ENCODE peak calls at places on chromosome 13, in ten cellular contexts. Q is germinal center; W is stromal cell of bone marrow; H is A549; G is iris pigment epithelial cell; Z is stimulated activated naive CD8-positive, alpha-beta T cell treated with anti-CD3 and anti-CD28 coated beads, Interleukin-15, Interleukin-2, amounts not matched to agents 100 U/mL and 50 U/mL, for 24 hours; M is ACHN; E is astrocyte of the hippocampus; F is activated naive CD4-positive, alpha-beta T cell treated with Interleukin-2 at 50 U/mL for 16 hours; K is GM04504. V is an unnamed sample.

GRCh38 chr13:26784704-26785639 is 24.4 kb upstream of the GPR12 start:
- DNase-seq in H (no peak), F (peak; percentile 9), K (no peak), E (no peak), G (no peak), Q (peak; percentile 81), Z (peak; percentile 24), M (no peak), W (no peak), V (peak; percentile 60)

GRCh38 chr13:110304256-110304655 is 2.7 kb downstream of the COL4A1 start:
- DNase-seq in M (peak; percentile 71), K (no peak), F (no peak), Q (no peak), W (peak; percentile 86), E (peak; percentile 52), G (peak; percentile 74), Z (no peak), H (no peak), V (no peak)

GRCh38 chr13:30841161-30841560 is 64.9 kb upstream of the MEDAG start:
- DNase-seq in K (peak; percentile 43), E (no peak), W (no peak), Z (no peak), H (no peak), M (no peak), F (no peak), Q (no peak), G (no peak), V (no peak)

GRCh38 chr13:30745917-30746686 is 10.8 kb downstream of the ALOX5AP start:
- DNase-seq in E (no peak), K (no peak), F (no peak), G (no peak), W (no peak), M (no peak), Q (no peak), Z (no peak), H (no peak), V (no peak)

GRCh38 chr13:51804295-51805172 is 571 bp upstream of the DHRS12 start:
- DNase-seq in Q (no peak), F (peak; percentile 53), W (no peak), E (no peak), M (no peak), G (no peak), H (no peak), Z (peak; percentile 64), K (no peak), V (no peak)

GRCh38 chr13:60273971-60274370 is 110.2 kb upstream of the DIAPH3 start:
- DNase-seq in H (no peak), K (no peak), F (no peak), E (no peak), G (no peak), Q (no peak), M (no peak), W (no peak), Z (no peak), V (no peak)

GRCh38 chr13:95503662-95504061 is 48.9 kb upstream of the CLDN10 start:
- DNase-seq in G (no peak), H (no peak), F (no peak), W (no peak), E (no peak), Z (no peak), K (no peak), M (no peak), Q (no peak), V (no peak)

GRCh38 chr13:27496851-27497250 is 46.5 kb upstream of the MTIF3 start:
- DNase-seq in E (no peak), W (no peak), F (no peak), Z (no peak), H (no peak), Q (no peak), K (no peak), G (no peak), M (no peak), V (peak; percentile 8)

GRCh38 chr13:27790523-27790922 is 1.8 kb upstream of the GSX1 start:
- DNase-seq in E (no peak), W (no peak), G (no peak), Q (no peak), F (no peak), Z (no peak), H (no peak), K (no peak), M (no peak), V (no peak)

GRCh38 chr13:36885901-36886300 is 34.1 kb downstream of the SMAD9 start:
- DNase-seq in M (no peak), H (no peak), W (no peak), E (no peak), K (no peak), G (no peak), Q (no peak), Z (no peak), F (no peak), V (no peak)

GRCh38 chr13:34277971-34278370 is 460.0 kb downstream of the RFC3 start:
- DNase-seq in Q (no peak), F (no peak), G (no peak), H (no peak), M (no peak), Z (no peak), W (no peak), K (no peak), E (no peak), V (no peak)

GRCh38 chr13:99464441-99464949 is 36.8 kb upstream of the TM9SF2 start:
- DNase-seq in Q (no peak), W (no peak), G (peak; percentile 72), K (peak; percentile 17), E (no peak), F (no peak), Z (no peak), M (no peak), H (no peak), V (no peak)

GRCh38 chr13:109867766-109868165 is 81.4 kb upstream of the IRS2 start:
- DNase-seq in E (no peak), F (no peak), M (no peak), G (peak; percentile 69), H (no peak), W (no peak), K (no peak), Z (no peak), Q (no peak), V (no peak)

GRCh38 chr13:41546372-41547252 is 89.3 kb downstream of the RGCC start:
- DNase-seq in F (no peak), M (peak; percentile 51), Z (peak; percentile 57), K (peak; percentile 62), E (peak; percentile 90), H (no peak), Q (no peak), W (peak; percentile 55), G (peak; percentile 82), V (no peak)

GRCh38 chr13:45873491-45874360 is 22.2 kb upstream of the SIAH3 start:
- DNase-seq in K (no peak), W (no peak), G (peak; percentile 11), H (no peak), E (peak; percentile 58), M (peak; percentile 82), Z (no peak), Q (no peak), F (no peak), V (peak; percentile 24)

GRCh38 chr13:50081106-50081898 is 66.1 kb downstream of the KCNRG start:
- DNase-seq in H (no peak), G (no peak), F (peak; percentile 57), E (peak; percentile 67), Z (peak; percentile 73), Q (peak; percentile 38), M (no peak), W (no peak), K (no peak), V (peak; percentile 67)

GRCh38 chr13:102530751-102531150 is 66.0 kb upstream of the TPP2 start:
- DNase-seq in E (no peak), Z (no peak), F (no peak), W (no peak), G (no peak), H (no peak), M (no peak), K (no peak), Q (no peak), V (no peak)

GRCh38 chr13:110706570-110707378 is 858 bp upstream of the CARS2 start:
- DNase-seq in Q (no peak), E (no peak), W (no peak), Z (no peak), M (no peak), K (no peak), F (no peak), H (no peak), G (no peak), V (no peak)